ENCODE peak calls at places on chromosomes 3 and 15, in six cellular contexts. R is neuronal stem cell, S is mesenchymal stem cell, P is IMR-90, N is H9, W is trophoblast cell. D is an unnamed sample.

GRCh38 chr3:127791221-127791913 is 30.9 kb downstream of the MGLL start:
- DNase-seq in R (no peak), S (peak), P (peak), N (peak), W (no peak), D (no peak)

GRCh38 chr3:13612829-13613228 is 63.9 kb downstream of the FBLN2 start:
- DNase-seq in R (no peak), S (peak), P (peak), N (no peak), W (no peak), D (no peak)

GRCh38 chr3:31251083-31251482 is 281.6 kb upstream of the STT3B start:
- DNase-seq in R (no peak), S (no peak), P (no peak), N (no peak), W (no peak), D (no peak)

GRCh38 chr15:78088773-78089080 is 3.6 kb upstream of the SH2D7 start:
- DNase-seq in R (no peak), S (no peak), P (no peak), N (no peak), W (no peak), D (no peak)

GRCh38 chr15:79248183-79248582 is 34.3 kb upstream of the ANKRD34C start:
- DNase-seq in R (no peak), S (no peak), P (no peak), N (no peak), W (no peak), D (no peak)

GRCh38 chr3:24526640-24527237 is 32.1 kb upstream of the THRB start:
- DNase-seq in R (no peak), S (no peak), P (no peak), N (no peak), W (no peak), D (no peak)

GRCh38 chr15:63474810-63475316 is 29.5 kb upstream of the USP3 start:
- DNase-seq in R (no peak), S (peak), P (no peak), N (no peak), W (no peak), D (no peak)

GRCh38 chr3:8869613-8870012 is 93.7 kb downstream of the RAD18 start:
- DNase-seq in R (peak), S (peak), P (peak), N (no peak), W (peak), D (no peak)

GRCh38 chr3:57031622-57032541 is 28.6 kb upstream of the SPATA12 start:
- DNase-seq in R (no peak), S (no peak), P (no peak), N (no peak), W (no peak), D (no peak)
- H3K14ac ChIP-seq in R (no peak), S (no peak), P (no peak), N (no peak), W (no peak), D (no peak)

DNA sequence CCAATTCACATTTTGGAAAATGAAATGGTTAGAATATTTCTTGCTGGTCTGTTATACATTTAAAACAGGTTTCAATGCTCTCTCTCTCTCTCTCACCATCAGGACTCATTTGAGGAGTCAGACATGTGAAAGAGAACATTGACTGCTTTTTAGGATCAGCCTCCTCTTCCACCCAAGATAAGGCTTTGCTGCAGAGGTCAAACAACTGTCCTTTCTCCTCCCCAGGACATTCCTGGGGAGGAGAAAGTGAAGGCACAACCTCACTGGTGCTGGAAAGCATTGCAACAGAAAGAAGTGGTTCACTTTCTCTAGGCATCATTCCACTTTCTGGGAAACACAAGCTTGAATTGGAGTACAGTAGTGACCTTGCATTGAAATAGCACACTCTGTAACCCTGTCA is 409.1 kb upstream of the NR2F2 start:
- DNase-seq in R (no peak), S (no peak), P (no peak), N (no peak), W (no peak), D (no peak)
- H3K14ac ChIP-seq in R (no peak), S (no peak), P (no peak), N (no peak), W (no peak), D (no peak)

DNA sequence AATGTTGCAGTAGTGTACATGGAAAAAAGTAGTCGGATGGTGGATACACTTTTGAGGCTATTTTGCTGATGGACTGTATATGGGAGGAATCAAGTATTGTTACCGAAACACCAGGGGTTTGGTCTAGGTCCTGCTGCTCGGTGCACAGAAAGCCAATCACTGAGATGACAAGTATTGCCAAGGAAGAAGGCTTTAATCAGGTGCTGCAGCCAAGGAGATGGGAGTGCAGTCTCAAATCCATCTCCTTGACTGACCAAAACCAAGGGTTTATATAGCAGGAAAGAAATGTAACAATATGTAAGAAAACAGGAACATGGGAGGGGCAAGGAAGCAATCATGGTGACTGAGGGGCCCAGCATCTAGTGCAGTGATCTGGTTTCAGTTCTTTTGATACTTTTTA is 2.8 kb upstream of the ACVR2B start:
- DNase-seq in R (no peak), S (no peak), P (no peak), N (no peak), W (no peak), D (no peak)
- H3K14ac ChIP-seq in R (no peak), S (no peak), P (no peak), N (no peak), W (no peak), D (no peak)

GRCh38 chr3:35473956-35474355 is 165.4 kb upstream of the ARPP21 start:
- DNase-seq in R (no peak), S (no peak), P (no peak), N (no peak), W (no peak), D (no peak)
- H3K14ac ChIP-seq in R (no peak), S (no peak), P (no peak), N (no peak), W (no peak), D (no peak)

DNA sequence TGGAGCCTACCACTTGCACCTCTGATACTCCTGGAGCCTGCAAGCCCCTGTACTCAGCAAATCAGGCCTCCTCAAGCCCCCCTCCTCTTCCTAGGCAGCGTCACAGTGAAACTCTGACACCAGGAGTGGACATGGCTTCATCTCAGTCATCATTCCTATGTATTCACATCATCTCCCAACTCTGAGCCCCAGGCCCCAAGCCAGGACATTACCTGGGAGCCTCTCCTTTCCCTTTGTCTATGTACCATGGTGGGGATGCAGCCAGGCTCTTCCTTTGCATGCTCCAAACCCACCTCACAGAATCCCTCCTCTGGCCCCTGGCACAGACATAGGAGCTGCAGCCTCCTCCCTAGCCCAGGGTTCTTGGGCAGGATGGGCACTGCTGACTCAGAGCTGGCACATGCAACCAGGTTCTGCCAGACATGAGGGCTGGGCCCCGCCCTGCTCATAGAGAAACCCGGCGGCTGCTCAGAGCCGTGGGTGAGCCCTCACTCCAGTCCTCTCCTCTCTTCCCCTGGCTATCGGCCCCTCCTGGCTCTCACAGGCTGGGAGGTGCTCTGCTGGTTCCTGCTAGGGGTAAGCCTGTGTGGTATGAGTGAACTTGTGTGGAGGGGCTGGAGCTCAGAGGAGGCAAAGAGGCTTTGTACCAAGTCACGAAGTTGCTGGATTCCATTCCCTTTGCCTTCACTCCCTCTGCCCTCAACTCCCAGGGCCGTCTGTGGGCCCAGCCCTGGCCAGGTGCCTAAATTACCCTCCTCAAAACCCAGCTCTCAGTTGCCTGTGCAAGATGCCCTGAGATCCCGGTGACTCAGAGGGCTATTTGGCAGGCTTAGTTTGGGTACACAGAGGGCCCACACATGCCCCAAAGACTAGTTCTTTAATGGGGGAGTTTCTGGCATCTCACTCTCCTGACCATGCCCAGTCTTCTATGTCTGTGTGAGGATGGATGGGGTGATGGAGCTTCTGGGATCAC is 1.9 kb upstream of the PLCD1 start:
- DNase-seq in R (no peak), S (no peak), P (no peak), N (no peak), W (no peak), D (no peak)
- H3K14ac ChIP-seq in R (no peak), S (no peak), P (no peak), N (no peak), W (no peak), D (no peak)

DNA sequence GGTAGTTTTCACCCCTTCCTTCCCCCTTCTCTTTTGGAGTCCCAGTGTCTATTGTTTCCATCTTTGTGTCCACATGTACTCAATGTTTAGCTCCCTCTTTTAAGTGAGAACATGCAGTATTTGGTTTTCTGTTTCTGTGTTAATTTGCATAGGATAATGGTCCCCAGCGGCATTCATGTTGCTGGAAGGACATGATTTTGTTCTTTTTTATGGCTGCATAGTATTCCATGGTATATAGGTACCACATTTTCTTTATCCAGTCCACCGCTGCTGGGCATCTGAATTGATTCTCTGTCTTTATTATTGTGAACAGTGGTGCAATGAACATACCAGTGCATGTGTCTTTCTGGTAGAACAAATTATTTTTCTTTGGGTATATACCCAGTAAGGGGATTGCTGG is 7.7 kb upstream of the HDGFL3 start:
- DNase-seq in R (no peak), S (no peak), P (no peak), N (no peak), W (no peak), D (no peak)
- H3K14ac ChIP-seq in R (no peak), S (no peak), P (no peak), N (no peak), W (no peak), D (no peak)